ENCODE peak calls at places on chromosomes 5 and 9, in five cellular contexts. Q is MM.1S, W is GM13977, Z is hepatocyte, O is HepG2. M is an unnamed sample.

GRCh38 chr5:1011226-1011631 is 2.6 kb downstream of the NKD2 start:
- DNase-seq in Q (peak; percentile 64), W (peak; percentile 84), Z (peak; percentile 63), O (peak; percentile 38), M (peak; percentile 79)

GRCh38 chr5:167802755-167803431 is 488.6 kb upstream of the WWC1 start:
- DNase-seq in Q (no peak), W (no peak), Z (no peak), O (no peak), M (no peak)

GRCh38 chr5:135505973-135506372 is 29.8 kb downstream of the NEUROG1 start:
- DNase-seq in Q (no peak), W (no peak), Z (no peak), O (no peak), M (no peak)

GRCh38 chr9:36316629-36317317 is 58.5 kb upstream of the GNE start:
- DNase-seq in Q (no peak), W (no peak), Z (no peak), O (peak; percentile 82), M (no peak)

GRCh38 chr5:75363726-75364495 is 26.9 kb downstream of the HMGCR start:
- DNase-seq in Q (no peak), W (no peak), Z (no peak), O (no peak), M (no peak)

GRCh38 chr5:57816108-57816507 is 333.5 kb upstream of the ACTBL2 start:
- DNase-seq in Q (no peak), W (no peak), Z (no peak), O (no peak), M (no peak)

GRCh38 chr5:116058346-116058936 is 26.2 kb downstream of the ARL14EPL start:
- DNase-seq in Q (no peak), W (no peak), Z (no peak), O (no peak), M (no peak)

GRCh38 chr9:34653131-34653530 is 1.1 kb downstream of the IL11RA start:
- DNase-seq in Q (no peak), W (no peak), Z (no peak), O (no peak), M (no peak)

GRCh38 chr9:132157347-132158116 is 4.3 kb upstream of the NTNG2 start:
- DNase-seq in Q (no peak), W (no peak), Z (no peak), O (no peak), M (no peak)

GRCh38 chr5:159548517-159548916 is 218.2 kb upstream of the IL12B start:
- DNase-seq in Q (no peak), W (no peak), Z (no peak), O (no peak), M (no peak)
- TF ChIP-seq CTCF in Q (no peak), W (no peak), Z (no peak), O (no peak), M (no peak)

DNA sequence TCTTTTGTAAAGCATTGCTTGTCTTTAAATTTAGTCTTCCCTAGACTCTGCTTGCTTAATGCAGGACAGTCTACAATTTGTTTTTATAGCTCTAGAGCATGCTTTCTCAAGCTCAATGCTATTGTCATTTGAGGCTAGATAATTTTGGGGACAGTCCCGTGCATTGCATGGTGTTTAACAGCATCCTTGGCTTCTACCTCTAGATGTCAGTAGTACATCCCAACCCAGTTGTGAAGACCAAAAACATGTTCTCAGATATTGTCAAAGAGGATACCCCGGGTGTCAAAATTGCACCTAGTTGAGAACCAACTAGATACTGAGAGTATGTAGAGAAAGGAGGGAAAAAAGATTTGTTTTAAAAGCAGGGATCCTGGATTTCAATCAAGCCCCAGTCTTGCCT is 277.5 kb downstream of the CEMIP2 start:
- DNase-seq in Q (peak; percentile 23), W (peak; percentile 6), Z (no peak), O (peak; percentile 4), M (no peak)
- TF ChIP-seq CTCF in Q (peak; percentile 35), W (peak; percentile 39), Z (peak; percentile 33), O (peak; percentile 21), M (no peak)

GRCh38 chr9:20466328-20467008 is 155.8 kb downstream of the MLLT3 start:
- DNase-seq in Q (no peak), W (no peak), Z (no peak), O (no peak), M (no peak)

GRCh38 chr9:20463823-20464222 is 158.5 kb downstream of the MLLT3 start:
- DNase-seq in Q (no peak), W (no peak), Z (no peak), O (no peak), M (no peak)

GRCh38 chr9:20464242-20464641 is 158.1 kb downstream of the MLLT3 start:
- DNase-seq in Q (no peak), W (no peak), Z (no peak), O (no peak), M (no peak)

GRCh38 chr9:20462410-20462809 is 159.9 kb downstream of the MLLT3 start:
- DNase-seq in Q (no peak), W (no peak), Z (no peak), O (no peak), M (no peak)
- TF ChIP-seq CTCF in Q (no peak), W (no peak), Z (no peak), O (peak; percentile 15), M (no peak)

GRCh38 chr5:120735076-120735475 is 271.0 kb downstream of the PRR16 start:
- DNase-seq in Q (no peak), W (no peak), Z (no peak), O (no peak), M (no peak)
- TF ChIP-seq CTCF in Q (no peak), W (no peak), Z (no peak), O (no peak), M (no peak)

GRCh38 chr9:107390319-107390718 is 99.2 kb downstream of the KLF4 start:
- DNase-seq in Q (no peak), W (no peak), Z (no peak), O (no peak), M (no peak)

GRCh38 chr9:107389617-107390071 is 99.9 kb downstream of the KLF4 start:
- DNase-seq in Q (no peak), W (no peak), Z (peak; percentile 78), O (peak; percentile 65), M (no peak)

GRCh38 chr9:107388890-107389289 is 100.7 kb downstream of the KLF4 start:
- DNase-seq in Q (no peak), W (no peak), Z (no peak), O (no peak), M (no peak)

GRCh38 chr9:107387401-107387800 is 102.2 kb downstream of the KLF4 start:
- DNase-seq in Q (no peak), W (no peak), Z (no peak), O (no peak), M (no peak)

GRCh38 chr9:107390806-107391205 is 98.8 kb downstream of the KLF4 start:
- DNase-seq in Q (no peak), W (no peak), Z (no peak), O (no peak), M (no peak)
- TF ChIP-seq CTCF in Q (no peak), W (no peak), Z (no peak), O (no peak), M (no peak)

GRCh38 chr5:88826959-88827585 is 55.9 kb downstream of the MEF2C start:
- DNase-seq in Q (peak; percentile 85), W (no peak), Z (peak; percentile 8), O (no peak), M (peak; percentile 19)

GRCh38 chr5:88830567-88830966 is 52.4 kb downstream of the MEF2C start:
- DNase-seq in Q (peak; percentile 78), W (no peak), Z (no peak), O (no peak), M (peak; percentile 14)

GRCh38 chr5:88827997-88828396 is 55.0 kb downstream of the MEF2C start:
- DNase-seq in Q (peak; percentile 38), W (no peak), Z (no peak), O (no peak), M (no peak)

GRCh38 chr5:88829773-88830172 is 53.2 kb downstream of the MEF2C start:
- DNase-seq in Q (peak; percentile 52), W (no peak), Z (no peak), O (no peak), M (no peak)

GRCh38 chr5:88829053-88829452 is 53.9 kb downstream of the MEF2C start:
- DNase-seq in Q (peak; percentile 62), W (no peak), Z (no peak), O (no peak), M (no peak)
- TF ChIP-seq CTCF in Q (peak; percentile 51), W (peak; percentile 32), Z (no peak), O (no peak), M (peak; percentile 34)

DNA sequence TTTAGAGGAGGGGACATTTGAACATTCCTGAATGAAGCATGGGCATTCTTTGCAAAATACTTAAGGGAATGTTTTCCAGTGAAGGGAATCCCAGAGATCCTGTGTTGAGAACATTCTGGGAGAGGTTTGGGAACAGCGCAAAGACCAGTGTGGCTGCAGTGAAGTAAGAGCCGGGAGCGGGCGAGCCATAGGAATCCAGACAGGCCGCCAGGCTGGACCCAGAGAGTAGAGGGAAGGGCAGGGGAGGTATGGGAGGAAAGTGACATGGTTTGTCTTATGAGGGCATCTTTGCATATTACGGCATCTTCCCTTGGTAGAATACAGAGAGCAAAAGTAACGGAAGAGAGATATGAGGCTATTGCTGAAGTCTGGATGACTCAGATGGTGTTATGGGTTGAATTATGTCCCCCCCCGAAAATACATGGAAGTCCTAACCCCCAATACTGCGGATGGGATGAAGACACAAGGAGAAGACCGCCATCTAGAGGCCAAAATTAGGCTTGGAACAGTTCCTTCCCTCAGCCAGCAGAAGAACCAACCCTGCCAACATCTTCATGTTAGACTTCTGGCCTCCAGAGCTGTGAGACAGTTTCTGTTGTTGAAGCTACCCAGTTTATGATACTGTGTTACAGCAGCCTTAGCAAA is 268.2 kb downstream of the MAST4 start:
- DNase-seq in Q (peak; percentile 33), W (peak; percentile 13), Z (no peak), O (peak; percentile 15), M (peak; percentile 46)
- TF ChIP-seq CTCF in Q (peak; percentile 63), W (peak; percentile 60), Z (no peak), O (peak; percentile 66), M (peak; percentile 62)

M was measured in activated CD8-positive, alpha-beta T cell treated with anti-CD3 and anti-CD28 coated beads for 36 hours.